ENCODE peak calls at places on chromosome 9, in four cellular contexts. I, Y, E and B are unnamed samples.

GRCh38 chr9:6567140-6567591 is 78.4 kb downstream of the GLDC start:
- DNase-seq in E (no peak), I (peak; percentile 9), Y (no peak), B (no peak)

GRCh38 chr9:84970432-84970831 is 300.9 kb downstream of the NTRK2 start:
- DNase-seq in I (no peak), Y (no peak), E (no peak), B (no peak)

GRCh38 chr9:129879991-129880653 is 44.9 kb downstream of the USP20 start:
- DNase-seq in Y (no peak), E (no peak), I (no peak), B (no peak)

GRCh38 chr9:36486454-36486932 is 86.2 kb upstream of the MELK start:
- DNase-seq in Y (no peak), I (peak; percentile 11), E (no peak), B (no peak)

GRCh38 chr9:38362912-38363588 is 29.5 kb upstream of the ALDH1B1 start:
- DNase-seq in Y (peak; percentile 35), E (peak; percentile 49), I (peak; percentile 59), B (no peak)

GRCh38 chr9:113155911-113156559 is 5.2 kb downstream of the SLC31A2 start:
- DNase-seq in E (no peak), I (no peak), Y (no peak), B (no peak)

GRCh38 chr9:83980395-83981125 is at the start of gene RMI1:
- DNase-seq in Y (peak; percentile 90), I (peak; percentile 88), E (peak; percentile 96), B (peak; percentile 99)

GRCh38 chr9:15287309-15287708 is 19.7 kb downstream of the TTC39B start:
- DNase-seq in E (no peak), I (no peak), Y (no peak), B (no peak)

GRCh38 chr9:85599540-85600140 is 142.1 kb downstream of the AGTPBP1 start:
- DNase-seq in Y (no peak), I (no peak), E (no peak), B (no peak)

GRCh38 chr9:100426532-100427365 is at the start of gene MSANTD3:
- DNase-seq in E (peak; percentile 76), I (peak; percentile 89), Y (no peak), B (peak; percentile 66)

GRCh38 chr9:14258840-14259239 is 55.1 kb downstream of the NFIB start:
- DNase-seq in I (no peak), Y (no peak), E (no peak), B (no peak)

GRCh38 chr9:135164036-135164435 is 76.6 kb downstream of the OLFM1 start:
- DNase-seq in I (no peak), E (no peak), Y (no peak), B (no peak)

GRCh38 chr9:89771205-89771604 is 166.4 kb downstream of the GADD45G start:
- DNase-seq in E (no peak), I (no peak), Y (no peak), B (no peak)

GRCh38 chr9:382383-382782 is 167.7 kb downstream of the DOCK8 start:
- DNase-seq in I (no peak), Y (no peak), E (no peak), B (no peak)

GRCh38 chr9:98118640-98119601 is at the start of gene TRIM14:
- DNase-seq in Y (no peak), I (peak; percentile 87), E (peak; percentile 69), B (peak; percentile 73)

GRCh38 chr9:131720330-131720729 is 19.5 kb downstream of the RAPGEF1 start:
- DNase-seq in E (no peak), I (no peak), Y (no peak), B (no peak)

GRCh38 chr9:126791406-126792230 is 13.2 kb upstream of the ZBTB43 start:
- DNase-seq in I (no peak), E (peak; percentile 49), Y (no peak), B (no peak)

GRCh38 chr9:2872941-2873323 is 29.0 kb upstream of the PUM3 start:
- DNase-seq in E (no peak), Y (no peak), I (no peak), B (no peak)

GRCh38 chr9:130119521-130120206 is 52.5 kb upstream of the NCS1 start:
- DNase-seq in I (no peak), E (no peak), Y (no peak), B (no peak)

GRCh38 chr9:121772600-121773285 is 121.3 kb downstream of the DAB2IP start:
- DNase-seq in E (no peak), Y (no peak), I (no peak), B (no peak)

GRCh38 chr9:126538550-126538949 is 75.2 kb upstream of the LMX1B start:
- DNase-seq in E (no peak), Y (no peak), I (no peak), B (no peak)

GRCh38 chr9:113734826-113735225 is 141.3 kb upstream of the ZNF618 start:
- DNase-seq in Y (no peak), E (no peak), I (no peak), B (no peak)

GRCh38 chr9:78923966-78924659 is 627.2 kb downstream of the PSAT1 start:
- DNase-seq in I (no peak), E (no peak), Y (no peak), B (no peak)

GRCh38 chr9:117034862-117035261 is 347.8 kb downstream of the TRIM32 start:
- DNase-seq in E (no peak), Y (no peak), I (no peak), B (peak; percentile 69)
- TF ChIP-seq CREM in E (no peak), Y (no peak), I (no peak), B (no peak)

GRCh38 chr9:23160491-23160890 is 665.5 kb downstream of the ELAVL2 start:
- DNase-seq in I (no peak), Y (no peak), E (no peak), B (no peak)
- TF ChIP-seq NR2C2 in I (no peak), Y (no peak), E (no peak), B (no peak)

GRCh38 chr9:69674112-69674511 is 1.9 kb upstream of the APBA1 start:
- DNase-seq in I (no peak), E (no peak), Y (no peak), B (peak; percentile 33)

GRCh38 chr9:69672828-69673640 is 863 bp upstream of the APBA1 start:
- DNase-seq in I (peak; percentile 65), Y (peak; percentile 3), E (peak; percentile 55), B (peak; percentile 93)

GRCh38 chr9:69671291-69671903 is 774 bp downstream of the APBA1 start:
- DNase-seq in Y (no peak), E (no peak), I (no peak), B (no peak)

GRCh38 chr9:69674741-69675438 is 2.7 kb upstream of the APBA1 start:
- DNase-seq in E (no peak), I (no peak), Y (no peak), B (no peak)

GRCh38 chr9:69671904-69672827 is at the start of gene APBA1:
- DNase-seq in E (no peak), Y (no peak), I (peak; percentile 19), B (peak; percentile 46)
- TF ChIP-seq CREM in E (no peak), Y (no peak), I (no peak), B (no peak)

GRCh38 chr9:1738511-1739100 is 276.5 kb upstream of the SMARCA2 start:
- DNase-seq in Y (no peak), I (no peak), E (no peak), B (no peak)
- TF ChIP-seq NR2C2 in Y (no peak), I (no peak), E (no peak), B (no peak)

GRCh38 chr9:87973122-87973521 is 1.2 kb downstream of the CDK20 start:
- DNase-seq in Y (no peak), I (no peak), E (no peak), B (no peak)
- TF ChIP-seq CREM in Y (no peak), I (no peak), E (no peak), B (no peak)